ENCODE peak calls at places on chromosomes 5 and 9, in eight cellular contexts. W is type B pancreatic cell, Y is iPS-NIHi11, P is HT1080, T is memory B cell, G is GOT3, A is RPMI8226, L is NCI-H2029 treated with DMSO at 0.1 percent for 48 hours. V is an unnamed sample.

GRCh38 chr9:125815568-125815967 is 68.4 kb downstream of the PBX3 start:
- DNase-seq in L (no peak), Y (peak; percentile 28), G (no peak), P (peak; percentile 58), A (no peak), T (no peak), W (no peak), V (no peak)

GRCh38 chr5:78268361-78268760 is 26.1 kb downstream of the AP3B1 start:
- DNase-seq in G (no peak), L (no peak), A (no peak), Y (no peak), P (no peak), W (no peak), T (no peak), V (no peak)

GRCh38 chr9:130301483-130302286 is 36.1 kb downstream of the HMCN2 start:
- DNase-seq in W (no peak), G (no peak), P (no peak), L (no peak), Y (no peak), A (no peak), T (no peak), V (no peak)

GRCh38 chr5:150671509-150672236 is 10.6 kb downstream of the MYOZ3 start:
- DNase-seq in A (no peak), W (no peak), T (peak; percentile 35), G (no peak), L (no peak), P (no peak), Y (peak; percentile 77), V (no peak)

GRCh38 chr9:128420651-128421473 is at the start of gene CERCAM:
- DNase-seq in Y (peak; percentile 90), L (no peak), G (no peak), A (peak; percentile 73), P (peak; percentile 52), T (peak; percentile 63), W (peak; percentile 76), V (peak; percentile 83)

GRCh38 chr9:17531642-17532254 is 47.1 kb upstream of the SH3GL2 start:
- DNase-seq in T (no peak), G (no peak), W (no peak), P (peak; percentile 44), A (peak; percentile 65), L (no peak), Y (peak; percentile 38), V (peak; percentile 12)

GRCh38 chr5:159444441-159445082 is 114.3 kb upstream of the IL12B start:
- DNase-seq in T (no peak), P (peak; percentile 74), A (peak; percentile 27), L (no peak), Y (peak; percentile 59), G (no peak), W (no peak), V (no peak)

GRCh38 chr5:53478411-53479044 is 1.9 kb upstream of the FST start:
- DNase-seq in Y (peak; percentile 60), T (no peak), L (peak; percentile 83), W (no peak), A (peak; percentile 60), P (peak; percentile 72), G (no peak), V (peak; percentile 13)

GRCh38 chr9:76557674-76558073 is 98.7 kb downstream of the GCNT1 start:
- DNase-seq in A (no peak), L (no peak), P (no peak), G (no peak), W (no peak), Y (no peak), T (no peak), V (no peak)

GRCh38 chr9:109442716-109443115 is 55.4 kb downstream of the PTPN3 start:
- DNase-seq in G (no peak), W (no peak), Y (no peak), P (no peak), L (no peak), T (no peak), A (no peak), V (no peak)

GRCh38 chr9:928363-929042 is 48.0 kb upstream of the DMRT3 start:
- DNase-seq in G (no peak), T (no peak), Y (peak; percentile 63), P (peak; percentile 17), L (no peak), A (peak; percentile 31), W (no peak), V (peak; percentile 33)

GRCh38 chr9:115764649-115765048 is 388.9 kb upstream of the PAPPA start:
- DNase-seq in W (no peak), G (no peak), A (no peak), P (no peak), L (no peak), Y (no peak), T (no peak), V (no peak)

GRCh38 chr5:125612356-125613149 is 810.7 kb upstream of the GRAMD2B start:
- DNase-seq in Y (no peak), W (no peak), G (no peak), L (peak; percentile 82), T (no peak), P (no peak), A (no peak), V (no peak)

GRCh38 chr9:136671646-136672430 is 9.1 kb downstream of the EGFL7 start:
- DNase-seq in L (no peak), G (no peak), A (peak; percentile 71), T (no peak), W (no peak), P (no peak), Y (peak; percentile 95), V (peak; percentile 88)

GRCh38 chr9:20197976-20198685 is 409.3 kb upstream of the SLC24A2 start:
- DNase-seq in P (no peak), Y (peak; percentile 25), T (no peak), W (no peak), A (no peak), L (no peak), G (no peak), V (no peak)

GRCh38 chr5:17302138-17302537 is 84.7 kb downstream of the BASP1 start:
- DNase-seq in G (no peak), W (no peak), L (no peak), P (no peak), Y (no peak), A (no peak), T (no peak), V (no peak)

GRCh38 chr9:132610661-132611060 is 28.3 kb downstream of the BARHL1 start:
- DNase-seq in L (no peak), T (no peak), A (no peak), W (no peak), Y (no peak), G (no peak), P (no peak), V (no peak)

GRCh38 chr5:42494414-42494813 is 71.2 kb downstream of the GHR start:
- DNase-seq in T (no peak), W (no peak), A (no peak), L (no peak), Y (no peak), G (no peak), P (no peak), V (no peak)

GRCh38 chr5:72179816-72180440 is 72.7 kb downstream of the MAP1B start:
- DNase-seq in A (no peak), Y (no peak), W (no peak), L (no peak), G (no peak), T (no peak), P (no peak), V (no peak)

GRCh38 chr5:57037355-57037754 is 85.4 kb upstream of the MIER3 start:
- DNase-seq in P (no peak), T (no peak), Y (peak; percentile 74), A (peak; percentile 48), W (no peak), L (no peak), G (no peak), V (no peak)

V was measured in GM19239.